ENCODE peak calls at places on chromosomes 2 and 18, in ten cellular contexts. One of them, this sample, is unnamed.

GRCh38 chr18:35836932-35837331 is 135.5 kb upstream of the RMP24 start:
- DNase-seq in HCT116: no peak
- DNase-seq in suprapubic skin: no peak
- DNase-seq in adrenal gland: no peak
- DNase-seq in lower leg skin: no peak
- DNase-seq in gastrocnemius medialis: no peak
- DNase-seq in Peyer's patch: no peak
- DNase-seq in spleen: no peak
- DNase-seq in right lobe of liver: no peak
- DNase-seq in A549: no peak
- DNase-seq in this sample: no peak

GRCh38 chr18:48543228-48543627 is 4.4 kb downstream of the CTIF start:
- DNase-seq in HCT116: no peak
- DNase-seq in suprapubic skin: no peak
- DNase-seq in adrenal gland: peak
- DNase-seq in lower leg skin: no peak
- DNase-seq in gastrocnemius medialis: no peak
- DNase-seq in Peyer's patch: no peak
- DNase-seq in spleen: no peak
- DNase-seq in right lobe of liver: no peak
- DNase-seq in A549: no peak
- DNase-seq in this sample: peak

GRCh38 chr2:127074358-127074757 is 32.6 kb downstream of the BIN1 start:
- DNase-seq in HCT116: no peak
- DNase-seq in suprapubic skin: no peak
- DNase-seq in adrenal gland: peak
- DNase-seq in lower leg skin: no peak
- DNase-seq in gastrocnemius medialis: peak
- DNase-seq in Peyer's patch: no peak
- DNase-seq in spleen: no peak
- DNase-seq in right lobe of liver: no peak
- DNase-seq in A549: no peak
- DNase-seq in this sample: no peak

GRCh38 chr18:58225101-58225500 is 181.1 kb downstream of the NEDD4L start:
- DNase-seq in HCT116: no peak
- DNase-seq in suprapubic skin: no peak
- DNase-seq in adrenal gland: no peak
- DNase-seq in lower leg skin: no peak
- DNase-seq in gastrocnemius medialis: no peak
- DNase-seq in Peyer's patch: no peak
- DNase-seq in spleen: no peak
- DNase-seq in right lobe of liver: peak
- DNase-seq in A549: no peak
- DNase-seq in this sample: no peak

GRCh38 chr2:105610444-105611327 is 134.0 kb upstream of the NCK2 start:
- DNase-seq in HCT116: no peak
- DNase-seq in suprapubic skin: no peak
- DNase-seq in adrenal gland: no peak
- DNase-seq in lower leg skin: no peak
- DNase-seq in gastrocnemius medialis: no peak
- DNase-seq in Peyer's patch: no peak
- DNase-seq in spleen: no peak
- DNase-seq in right lobe of liver: no peak
- DNase-seq in A549: no peak
- DNase-seq in this sample: no peak

GRCh38 chr2:163778045-163778753 is 42.4 kb upstream of the FIGN start:
- DNase-seq in HCT116: peak
- DNase-seq in suprapubic skin: no peak
- DNase-seq in adrenal gland: no peak
- DNase-seq in lower leg skin: no peak
- DNase-seq in gastrocnemius medialis: no peak
- DNase-seq in Peyer's patch: no peak
- DNase-seq in spleen: no peak
- DNase-seq in right lobe of liver: no peak
- DNase-seq in A549: peak
- DNase-seq in this sample: no peak

GRCh38 chr2:140376686-140377085 is 1596.5 kb upstream of the NXPH2 start:
- DNase-seq in HCT116: no peak
- DNase-seq in suprapubic skin: no peak
- DNase-seq in adrenal gland: no peak
- DNase-seq in lower leg skin: no peak
- DNase-seq in gastrocnemius medialis: no peak
- DNase-seq in Peyer's patch: no peak
- DNase-seq in spleen: no peak
- DNase-seq in right lobe of liver: no peak
- DNase-seq in A549: no peak
- DNase-seq in this sample: no peak

GRCh38 chr18:56200381-56200831 is 438.0 kb downstream of the TXNL1 start:
- DNase-seq in HCT116: no peak
- DNase-seq in suprapubic skin: no peak
- DNase-seq in adrenal gland: no peak
- DNase-seq in lower leg skin: no peak
- DNase-seq in gastrocnemius medialis: no peak
- DNase-seq in Peyer's patch: no peak
- DNase-seq in spleen: no peak
- DNase-seq in right lobe of liver: no peak
- DNase-seq in A549: peak
- DNase-seq in this sample: no peak

GRCh38 chr2:39778775-39779751 is at the start of gene THUMPD2:
- DNase-seq in HCT116: peak
- DNase-seq in suprapubic skin: no peak
- DNase-seq in adrenal gland: peak
- DNase-seq in lower leg skin: peak
- DNase-seq in gastrocnemius medialis: peak
- DNase-seq in Peyer's patch: peak
- DNase-seq in spleen: peak
- DNase-seq in right lobe of liver: peak
- DNase-seq in A549: peak
- DNase-seq in this sample: peak

GRCh38 chr2:80304522-80304878 is at the start of gene LRRTM1:
- DNase-seq in HCT116: no peak
- DNase-seq in suprapubic skin: no peak
- DNase-seq in adrenal gland: no peak
- DNase-seq in lower leg skin: no peak
- DNase-seq in gastrocnemius medialis: no peak
- DNase-seq in Peyer's patch: no peak
- DNase-seq in spleen: no peak
- DNase-seq in right lobe of liver: no peak
- DNase-seq in A549: no peak
- DNase-seq in this sample: no peak

GRCh38 chr2:12488365-12488972 is 228.3 kb upstream of the TRIB2 start:
- DNase-seq in HCT116: no peak
- DNase-seq in suprapubic skin: no peak
- DNase-seq in adrenal gland: no peak
- DNase-seq in lower leg skin: no peak
- DNase-seq in gastrocnemius medialis: no peak
- DNase-seq in Peyer's patch: peak
- DNase-seq in spleen: peak
- DNase-seq in right lobe of liver: no peak
- DNase-seq in A549: no peak
- DNase-seq in this sample: no peak

GRCh38 chr18:7177131-7177744 is 53.7 kb upstream of the LRRC30 start:
- DNase-seq in HCT116: no peak
- DNase-seq in suprapubic skin: no peak
- DNase-seq in adrenal gland: peak
- DNase-seq in lower leg skin: peak
- DNase-seq in gastrocnemius medialis: no peak
- DNase-seq in Peyer's patch: peak
- DNase-seq in spleen: no peak
- DNase-seq in right lobe of liver: no peak
- DNase-seq in A549: peak
- DNase-seq in this sample: peak

GRCh38 chr2:120224735-120225548 is 1.7 kb upstream of the TMEM185B start:
- DNase-seq in HCT116: no peak
- DNase-seq in suprapubic skin: peak
- DNase-seq in adrenal gland: no peak
- DNase-seq in lower leg skin: no peak
- DNase-seq in gastrocnemius medialis: no peak
- DNase-seq in Peyer's patch: no peak
- DNase-seq in spleen: peak
- DNase-seq in right lobe of liver: no peak
- DNase-seq in A549: no peak
- DNase-seq in this sample: no peak

GRCh38 chr2:104862061-104862941 is 8.4 kb downstream of the POU3F3 start:
- DNase-seq in HCT116: no peak
- DNase-seq in suprapubic skin: no peak
- DNase-seq in adrenal gland: no peak
- DNase-seq in lower leg skin: no peak
- DNase-seq in gastrocnemius medialis: no peak
- DNase-seq in Peyer's patch: no peak
- DNase-seq in spleen: no peak
- DNase-seq in right lobe of liver: no peak
- DNase-seq in A549: no peak
- DNase-seq in this sample: no peak

DNA sequence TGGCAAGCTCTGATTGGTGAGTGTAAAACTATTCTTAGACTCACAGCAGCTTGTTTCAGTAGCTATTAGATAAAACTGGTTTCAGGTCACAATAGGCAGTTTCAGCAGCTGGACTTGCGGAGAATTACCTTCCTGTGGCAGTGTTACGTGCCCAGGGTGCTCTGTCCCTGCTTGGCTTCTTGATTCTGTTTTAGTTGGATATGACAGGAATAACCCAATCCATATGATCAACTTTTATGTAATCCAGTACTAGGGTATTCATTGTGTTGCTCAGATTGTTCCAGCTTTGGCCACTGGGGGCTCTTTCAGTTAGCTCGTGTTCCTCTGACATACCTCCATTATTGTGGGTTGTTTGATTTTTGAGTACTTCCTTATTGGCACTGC is 43.1 kb downstream of the INPP4A start:
- DNase-seq in HCT116: peak
- DNase-seq in suprapubic skin: no peak
- DNase-seq in adrenal gland: no peak
- DNase-seq in lower leg skin: no peak
- DNase-seq in gastrocnemius medialis: no peak
- DNase-seq in Peyer's patch: peak
- DNase-seq in spleen: peak
- DNase-seq in right lobe of liver: no peak
- DNase-seq in A549: peak
- DNase-seq in this sample: peak
- TF ChIP-seq POLR2A in HCT116: no peak
- TF ChIP-seq POLR2A in suprapubic skin: no peak
- TF ChIP-seq POLR2A in adrenal gland: no peak
- TF ChIP-seq POLR2A in lower leg skin: no peak
- TF ChIP-seq POLR2A in gastrocnemius medialis: no peak
- TF ChIP-seq POLR2A in Peyer's patch: no peak
- TF ChIP-seq POLR2A in spleen: no peak
- TF ChIP-seq POLR2A in right lobe of liver: no peak
- TF ChIP-seq POLR2A in A549: no peak
- TF ChIP-seq POLR2A in this sample: no peak

GRCh38 chr2:16119741-16120140 is 179.4 kb downstream of the MYCN start:
- DNase-seq in HCT116: no peak
- DNase-seq in suprapubic skin: no peak
- DNase-seq in adrenal gland: no peak
- DNase-seq in lower leg skin: no peak
- DNase-seq in gastrocnemius medialis: no peak
- DNase-seq in Peyer's patch: no peak
- DNase-seq in spleen: no peak
- DNase-seq in right lobe of liver: no peak
- DNase-seq in A549: no peak
- DNase-seq in this sample: no peak
- H3K4me3 ChIP-seq in HCT116: no peak
- H3K4me3 ChIP-seq in suprapubic skin: no peak
- H3K4me3 ChIP-seq in adrenal gland: no peak
- H3K4me3 ChIP-seq in lower leg skin: no peak
- H3K4me3 ChIP-seq in gastrocnemius medialis: no peak
- H3K4me3 ChIP-seq in Peyer's patch: no peak
- H3K4me3 ChIP-seq in spleen: no peak
- H3K4me3 ChIP-seq in right lobe of liver: no peak
- H3K4me3 ChIP-seq in A549: no peak
- H3K4me3 ChIP-seq in this sample: no peak

DNA sequence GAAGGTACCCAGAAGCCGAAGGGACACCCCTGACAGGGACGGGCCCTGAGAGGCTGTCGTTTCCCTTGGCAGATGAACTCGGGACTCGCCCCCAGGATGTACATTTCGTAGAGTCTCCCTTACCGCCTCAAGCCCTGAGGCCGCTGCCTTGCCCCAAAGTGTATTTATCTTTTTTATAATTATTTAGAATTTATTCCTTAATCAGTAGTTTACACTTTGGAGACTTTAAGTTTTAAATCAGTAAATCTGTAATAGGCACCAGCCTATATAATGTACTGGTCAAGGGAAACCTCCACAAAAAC is 718 bp downstream of the VRK2 start:
- DNase-seq in HCT116: no peak
- DNase-seq in suprapubic skin: no peak
- DNase-seq in adrenal gland: no peak
- DNase-seq in lower leg skin: no peak
- DNase-seq in gastrocnemius medialis: no peak
- DNase-seq in Peyer's patch: no peak
- DNase-seq in spleen: no peak
- DNase-seq in right lobe of liver: no peak
- DNase-seq in A549: no peak
- DNase-seq in this sample: no peak
- TF ChIP-seq POLR2A in HCT116: no peak
- TF ChIP-seq POLR2A in suprapubic skin: no peak
- TF ChIP-seq POLR2A in adrenal gland: no peak
- TF ChIP-seq POLR2A in lower leg skin: no peak
- TF ChIP-seq POLR2A in gastrocnemius medialis: no peak
- TF ChIP-seq POLR2A in Peyer's patch: no peak
- TF ChIP-seq POLR2A in spleen: no peak
- TF ChIP-seq POLR2A in right lobe of liver: no peak
- TF ChIP-seq POLR2A in A549: no peak
- TF ChIP-seq POLR2A in this sample: no peak

GRCh38 chr18:28177828-28178635 is 1.1 kb upstream of the CDH2 start:
- DNase-seq in HCT116: no peak
- DNase-seq in suprapubic skin: no peak
- DNase-seq in adrenal gland: peak
- DNase-seq in lower leg skin: no peak
- DNase-seq in gastrocnemius medialis: no peak
- DNase-seq in Peyer's patch: no peak
- DNase-seq in spleen: no peak
- DNase-seq in right lobe of liver: peak
- DNase-seq in A549: peak
- DNase-seq in this sample: no peak

GRCh38 chr18:28175930-28176673 is 828 bp downstream of the CDH2 start:
- DNase-seq in HCT116: no peak
- DNase-seq in suprapubic skin: no peak
- DNase-seq in adrenal gland: no peak
- DNase-seq in lower leg skin: no peak
- DNase-seq in gastrocnemius medialis: no peak
- DNase-seq in Peyer's patch: no peak
- DNase-seq in spleen: no peak
- DNase-seq in right lobe of liver: peak
- DNase-seq in A549: peak
- DNase-seq in this sample: no peak

GRCh38 chr18:28176933-28177827 is at the start of gene CDH2:
- DNase-seq in HCT116: no peak
- DNase-seq in suprapubic skin: no peak
- DNase-seq in adrenal gland: peak
- DNase-seq in lower leg skin: no peak
- DNase-seq in gastrocnemius medialis: no peak
- DNase-seq in Peyer's patch: no peak
- DNase-seq in spleen: peak
- DNase-seq in right lobe of liver: peak
- DNase-seq in A549: peak
- DNase-seq in this sample: no peak

GRCh38 chr18:28176674-28176932 is 327 bp downstream of the CDH2 start:
- DNase-seq in HCT116: no peak
- DNase-seq in suprapubic skin: no peak
- DNase-seq in adrenal gland: no peak
- DNase-seq in lower leg skin: no peak
- DNase-seq in gastrocnemius medialis: no peak
- DNase-seq in Peyer's patch: no peak
- DNase-seq in spleen: no peak
- DNase-seq in right lobe of liver: peak
- DNase-seq in A549: no peak
- DNase-seq in this sample: no peak

GRCh38 chr18:28178720-28179119 is 1.8 kb upstream of the CDH2 start:
- DNase-seq in HCT116: no peak
- DNase-seq in suprapubic skin: no peak
- DNase-seq in adrenal gland: no peak
- DNase-seq in lower leg skin: no peak
- DNase-seq in gastrocnemius medialis: no peak
- DNase-seq in Peyer's patch: no peak
- DNase-seq in spleen: no peak
- DNase-seq in right lobe of liver: no peak
- DNase-seq in A549: peak
- DNase-seq in this sample: no peak
- H3K4me3 ChIP-seq in HCT116: no peak
- H3K4me3 ChIP-seq in suprapubic skin: no peak
- H3K4me3 ChIP-seq in adrenal gland: peak
- H3K4me3 ChIP-seq in lower leg skin: no peak
- H3K4me3 ChIP-seq in gastrocnemius medialis: no peak
- H3K4me3 ChIP-seq in Peyer's patch: peak
- H3K4me3 ChIP-seq in spleen: no peak
- H3K4me3 ChIP-seq in right lobe of liver: peak
- H3K4me3 ChIP-seq in A549: peak
- H3K4me3 ChIP-seq in this sample: no peak

This sample was measured in NB4.